ENCODE peak calls at places on chromosomes 16 and 17, in four cellular contexts. E, W, P and A are unnamed samples.

GRCh38 chr17:72906306-72906705 is 186.2 kb downstream of the SLC39A11 start:
- DNase-seq in E (no peak), W (no peak), P (no peak), A (no peak)

GRCh38 chr16:71648921-71649320 is 22.9 kb downstream of the MARVELD3 start:
- DNase-seq in E (no peak), W (no peak), P (no peak), A (no peak)

GRCh38 chr16:21994856-21995465 is 6.0 kb downstream of the PDZD9 start:
- DNase-seq in E (peak), W (no peak), P (no peak), A (no peak)

GRCh38 chr16:68406458-68407041 is 41.8 kb downstream of the SMPD3 start:
- DNase-seq in E (no peak), W (peak), P (no peak), A (no peak)

GRCh38 chr17:13599808-13600398 is 1.8 kb downstream of the HS3ST3A1 start:
- DNase-seq in E (no peak), W (no peak), P (no peak), A (no peak)

GRCh38 chr16:80580109-80580832 is 39.5 kb downstream of the DYNLRB2 start:
- DNase-seq in E (no peak), W (no peak), P (no peak), A (no peak)

GRCh38 chr17:57880086-57880456 is 30.2 kb upstream of the MRPS23 start:
- DNase-seq in E (no peak), W (no peak), P (no peak), A (no peak)

GRCh38 chr16:30846649-30847402 is 47.1 kb downstream of the BCL7C start:
- DNase-seq in E (no peak), W (peak), P (no peak), A (no peak)

GRCh38 chr16:28572659-28573510 is 19.2 kb downstream of the SGF29 start:
- DNase-seq in E (no peak), W (peak), P (no peak), A (no peak)

GRCh38 chr17:2595200-2595599 is 1.7 kb downstream of the PAFAH1B1 start:
- DNase-seq in E (no peak), W (no peak), P (no peak), A (no peak)

GRCh38 chr16:83118365-83118764 is 491.6 kb downstream of the CDH13 start:
- DNase-seq in E (no peak), W (no peak), P (no peak), A (no peak)

GRCh38 chr17:50532452-50533024 is at the start of gene EPN3:
- DNase-seq in E (peak), W (peak), P (no peak), A (no peak)

GRCh38 chr16:48384305-48384981 is 770 bp downstream of the SIAH1 start:
- DNase-seq in E (peak), W (peak), P (no peak), A (peak)

GRCh38 chr16:10308305-10309193 is 77.3 kb upstream of the ATF7IP2 start:
- DNase-seq in E (no peak), W (no peak), P (no peak), A (no peak)

GRCh38 chr16:80274576-80275191 is 266.1 kb upstream of the DYNLRB2 start:
- DNase-seq in E (no peak), W (no peak), P (no peak), A (no peak)

GRCh38 chr16:57231821-57232350 is 13.2 kb upstream of the ARL2BP start:
- DNase-seq in E (no peak), W (no peak), P (no peak), A (no peak)

GRCh38 chr16:30615358-30616076 is 5.3 kb upstream of the ZNF689 start:
- DNase-seq in E (peak), W (peak), P (no peak), A (peak)

GRCh38 chr16:17921357-17921978 is 415.1 kb downstream of the NPIPA8 start:
- DNase-seq in E (peak), W (no peak), P (peak), A (no peak)

GRCh38 chr17:16297367-16298139 is 55.7 kb downstream of the CENPV start:
- DNase-seq in E (no peak), W (no peak), P (no peak), A (no peak)

GRCh38 chr17:16298140-16298662 is 55.1 kb downstream of the CENPV start:
- DNase-seq in E (no peak), W (no peak), P (no peak), A (no peak)

GRCh38 chr17:16288860-16289571 is 64.3 kb downstream of the CENPV start:
- DNase-seq in E (no peak), W (no peak), P (no peak), A (no peak)

GRCh38 chr17:16294560-16294959 is 58.7 kb downstream of the CENPV start:
- DNase-seq in E (no peak), W (no peak), P (no peak), A (no peak)

DNA sequence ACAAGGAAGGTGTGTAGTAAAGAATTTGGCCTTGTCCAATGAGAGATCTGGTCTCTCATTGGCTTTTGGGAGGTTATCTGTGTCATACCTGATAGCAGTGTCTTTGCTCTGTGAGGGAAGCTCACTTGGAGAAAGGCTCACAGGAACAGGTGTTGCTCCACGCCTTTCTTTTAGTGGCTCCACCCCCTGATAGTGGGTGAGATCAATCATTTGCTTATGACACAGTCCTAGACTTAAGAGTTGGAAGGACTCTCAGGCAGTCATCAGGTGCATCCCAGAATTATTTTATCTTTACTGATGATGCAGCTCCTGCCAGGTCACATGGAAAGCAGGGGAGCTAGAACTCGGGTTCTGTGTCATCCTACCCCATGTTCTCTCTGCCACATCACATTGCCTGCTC is 59.4 kb downstream of the CENPV start:
- DNase-seq in E (no peak), W (no peak), P (no peak), A (no peak)
- H3K27ac ChIP-seq in E (no peak), W (no peak), P (no peak), A (no peak)

GRCh38 chr17:44909681-44910144 is 5.6 kb downstream of the GFAP start:
- DNase-seq in E (no peak), W (no peak), P (no peak), A (no peak)

GRCh38 chr17:44912763-44913544 is 2.3 kb downstream of the GFAP start:
- DNase-seq in E (no peak), W (no peak), P (no peak), A (no peak)

GRCh38 chr17:44911133-44912001 is 3.9 kb downstream of the GFAP start:
- DNase-seq in E (peak), W (peak), P (peak), A (no peak)

GRCh38 chr17:44908761-44909326 is 6.5 kb downstream of the GFAP start:
- DNase-seq in E (no peak), W (no peak), P (no peak), A (no peak)

GRCh38 chr17:44910231-44911106 is 4.8 kb downstream of the GFAP start:
- DNase-seq in E (no peak), W (no peak), P (no peak), A (no peak)
- H3K27ac ChIP-seq in E (no peak), W (no peak), P (no peak), A (no peak)

GRCh38 chr17:83125515-83126274 is 46.3 kb downstream of the METRNL start:
- DNase-seq in E (peak), W (no peak), P (peak), A (peak)
- H3K27ac ChIP-seq in E (no peak), W (no peak), P (no peak), A (no peak)

GRCh38 chr16:85753559-85753958 is 2.7 kb upstream of the C16orf74 start:
- DNase-seq in E (no peak), W (no peak), P (no peak), A (no peak)

GRCh38 chr16:85750021-85750826 is 672 bp downstream of the C16orf74 start:
- DNase-seq in E (peak), W (peak), P (no peak), A (no peak)

GRCh38 chr16:85752511-85753420 is 1.9 kb upstream of the C16orf74 start:
- DNase-seq in E (peak), W (no peak), P (no peak), A (no peak)

GRCh38 chr16:85750827-85751641 is at the start of gene C16orf74:
- DNase-seq in E (no peak), W (peak), P (no peak), A (no peak)

GRCh38 chr16:85751665-85752501 is 987 bp upstream of the C16orf74 start:
- DNase-seq in E (peak), W (no peak), P (no peak), A (no peak)
- H3K27ac ChIP-seq in E (no peak), W (no peak), P (no peak), A (no peak)

GRCh38 chr17:77872714-77873517 is 85.6 kb upstream of the TNRC6C start:
- DNase-seq in E (no peak), W (no peak), P (no peak), A (no peak)
- H3K27ac ChIP-seq in E (no peak), W (no peak), P (no peak), A (no peak)